ENCODE peak calls at places on chromosomes 16 and 17, in seven cellular contexts. W is cardiac fibroblast; N is H7; D is GM12878; L is body of pancreas; K is prostate gland; M is CD8-positive, alpha-beta T cell. H is an unnamed sample.

GRCh38 chr16:61263400-61263799 is 772.8 kb downstream of the CDH8 start:
- DNase-seq in L (no peak), N (peak; percentile 9), M (no peak), D (no peak), W (no peak), K (no peak), H (no peak)

GRCh38 chr17:62094175-62094574 is 29.1 kb upstream of the MED13 start:
- DNase-seq in L (no peak), N (no peak), K (no peak), D (no peak), W (peak; percentile 10), M (no peak), H (no peak)

GRCh38 chr16:68826652-68827051 is 16.7 kb upstream of the TANGO6 start:
- DNase-seq in L (no peak), W (no peak), K (no peak), N (no peak), M (no peak), D (no peak), H (no peak)

GRCh38 chr16:10616744-10617640 is 36.6 kb upstream of the EMP2 start:
- DNase-seq in D (no peak), N (peak; percentile 73), M (no peak), K (peak; percentile 85), L (peak; percentile 36), W (peak; percentile 73), H (peak; percentile 69)

GRCh38 chr17:56540791-56541190 is 52.7 kb upstream of the NOG start:
- DNase-seq in M (no peak), K (no peak), D (no peak), L (no peak), N (peak; percentile 26), W (no peak), H (no peak)

GRCh38 chr17:75785770-75786538 is 1.3 kb downstream of the UNK start:
- DNase-seq in D (no peak), W (peak; percentile 52), M (no peak), N (peak; percentile 46), L (no peak), K (no peak), H (peak; percentile 22)

GRCh38 chr17:57684711-57685498 is 60.2 kb downstream of the CCDC182 start:
- DNase-seq in D (no peak), N (no peak), K (no peak), L (no peak), M (no peak), W (no peak), H (no peak)

GRCh38 chr16:80346160-80346632 is 194.6 kb upstream of the DYNLRB2 start:
- DNase-seq in D (peak; percentile 60), N (no peak), L (no peak), M (no peak), W (peak; percentile 12), K (no peak), H (no peak)

GRCh38 chr17:50219939-50220465 is 18.6 kb upstream of the COL1A1 start:
- DNase-seq in L (no peak), N (peak; percentile 64), W (peak; percentile 90), M (no peak), K (no peak), D (no peak), H (no peak)

GRCh38 chr16:48053346-48053745 is 102.4 kb downstream of the ABCC12 start:
- DNase-seq in M (no peak), K (no peak), N (peak; percentile 44), D (no peak), W (peak; percentile 90), L (no peak), H (peak; percentile 77)

GRCh38 chr16:4918790-4919210 is 18.1 kb downstream of the PPL start:
- DNase-seq in W (no peak), M (no peak), K (peak; percentile 74), N (peak; percentile 71), D (no peak), L (peak; percentile 16), H (no peak)

GRCh38 chr16:4500283-4500682 is 24.1 kb downstream of the HMOX2 start:
- DNase-seq in D (no peak), M (no peak), N (no peak), W (peak; percentile 80), L (peak; percentile 50), K (peak; percentile 35), H (no peak)

GRCh38 chr16:81457326-81458133 is 12.9 kb downstream of the CMIP start:
- DNase-seq in L (peak; percentile 35), M (no peak), D (no peak), W (peak; percentile 60), K (no peak), N (peak; percentile 88), H (no peak)

GRCh38 chr17:32015245-32016013 is 8.2 kb downstream of the LRRC37B start:
- DNase-seq in K (no peak), N (no peak), W (no peak), L (peak; percentile 16), D (no peak), M (no peak), H (no peak)

GRCh38 chr17:63916566-63917185 is 2.0 kb downstream of the GH1 start:
- DNase-seq in M (no peak), L (no peak), N (no peak), K (no peak), D (no peak), W (no peak), H (no peak)

GRCh38 chr16:4601317-4602186 is 13.1 kb downstream of the UBALD1 start:
- DNase-seq in K (peak; percentile 31), D (no peak), W (peak; percentile 25), N (peak; percentile 70), L (peak; percentile 73), M (no peak), H (no peak)

GRCh38 chr16:27769561-27770222 is 219.7 kb downstream of the KATNIP start:
- DNase-seq in D (no peak), W (peak; percentile 33), M (no peak), L (no peak), N (no peak), K (no peak), H (no peak)

GRCh38 chr16:5678371-5678770 is 580.8 kb upstream of the EEF2KMT start:
- DNase-seq in W (no peak), K (no peak), D (no peak), L (no peak), N (peak; percentile 48), M (no peak), H (no peak)

GRCh38 chr17:38796451-38796850 is 2.9 kb downstream of the PIP4K2B start:
- DNase-seq in W (no peak), D (no peak), N (no peak), K (no peak), M (no peak), L (no peak), H (no peak)

GRCh38 chr17:53837131-53837530 is 14.4 kb downstream of the KIF2B start:
- DNase-seq in K (no peak), N (no peak), W (no peak), D (no peak), M (no peak), L (no peak), H (no peak)

GRCh38 chr17:66073384-66073783 is 118.5 kb downstream of the CEP112 start:
- DNase-seq in M (no peak), W (no peak), L (no peak), N (no peak), K (no peak), D (no peak), H (no peak)

GRCh38 chr16:88058136-88058535 is 106.9 kb downstream of the BANP start:
- DNase-seq in D (no peak), N (no peak), W (no peak), L (no peak), K (no peak), M (no peak), H (no peak)

GRCh38 chr17:43542854-43543253 is 3.3 kb downstream of the ETV4 start:
- DNase-seq in L (no peak), D (no peak), N (no peak), M (no peak), K (no peak), W (no peak), H (no peak)

GRCh38 chr16:69618307-69618706 is 52.5 kb downstream of the NFAT5 start:
- DNase-seq in N (no peak), D (no peak), K (no peak), M (no peak), W (peak; percentile 35), L (no peak), H (no peak)

GRCh38 chr17:27217631-27218030 is 76.3 kb upstream of the WSB1 start:
- DNase-seq in N (no peak), K (no peak), W (no peak), L (no peak), D (peak; percentile 89), M (no peak), H (no peak)

GRCh38 chr16:53080345-53081031 is 25.7 kb downstream of the CHD9 start:
- DNase-seq in L (peak; percentile 17), M (no peak), D (no peak), K (peak; percentile 76), W (peak; percentile 92), N (no peak), H (peak; percentile 41)
- H3K4me3 ChIP-seq in L (no peak overlapping the region), M (no peak overlapping the region), D (no peak overlapping the region), K (no peak overlapping the region), W (peak overlapping the region; percentile 11), N (no peak overlapping the region), H (no peak overlapping the region)

DNA sequence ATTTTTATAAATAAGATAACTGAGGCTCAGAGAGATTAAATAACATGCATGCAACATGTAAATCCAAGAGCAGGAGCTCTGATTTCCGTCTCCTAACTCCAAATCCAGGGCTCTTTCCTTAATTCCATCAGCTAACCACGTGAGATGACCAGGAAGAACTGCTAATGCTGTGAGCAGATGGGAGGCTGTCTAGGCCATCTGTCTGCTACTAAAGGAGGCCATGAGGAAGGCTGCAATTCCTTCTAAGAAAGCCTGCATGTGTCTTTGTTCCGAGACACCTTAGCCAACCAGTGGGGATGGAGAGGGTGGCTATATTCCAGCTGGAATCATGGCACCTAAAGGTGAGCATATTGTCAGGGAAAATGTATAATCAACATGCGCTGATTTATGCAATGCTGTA is 267.2 kb upstream of the CDH5 start:
- DNase-seq in M (no peak), W (no peak), K (no peak), D (no peak), N (no peak), L (no peak), H (no peak)
- H3K4me3 ChIP-seq in M (no peak overlapping the region), W (no peak overlapping the region), K (no peak overlapping the region), D (no peak overlapping the region), N (no peak overlapping the region), L (no peak overlapping the region), H (no peak overlapping the region)

DNA sequence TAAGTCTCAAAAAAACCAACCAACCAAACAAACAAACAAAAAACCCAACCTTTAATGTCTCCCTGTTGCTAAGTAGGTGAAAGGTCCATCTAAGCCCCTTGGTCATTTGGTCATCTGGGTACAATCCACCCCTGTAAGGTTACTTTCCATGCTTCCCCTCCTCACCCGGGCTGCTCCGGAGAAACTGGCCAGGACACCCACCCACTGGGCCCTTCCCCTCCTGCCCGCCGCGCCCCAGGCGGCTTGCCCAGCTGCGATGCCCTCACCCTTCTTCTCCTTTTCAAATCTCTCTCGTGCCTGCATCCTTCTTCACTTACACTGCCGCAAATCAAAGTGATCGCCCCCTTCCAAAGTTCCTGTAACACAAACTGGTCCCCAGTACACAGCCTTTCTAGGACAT is 2.0 kb downstream of the NTAN1 start:
- DNase-seq in W (no peak), D (no peak), N (no peak), K (no peak), M (no peak), L (no peak), H (no peak)
- H3K4me3 ChIP-seq in W (no peak overlapping the region), D (peak overlapping the region; percentile 98), N (no peak overlapping the region), K (no peak overlapping the region), M (no peak overlapping the region), L (no peak overlapping the region), H (no peak overlapping the region)

DNA sequence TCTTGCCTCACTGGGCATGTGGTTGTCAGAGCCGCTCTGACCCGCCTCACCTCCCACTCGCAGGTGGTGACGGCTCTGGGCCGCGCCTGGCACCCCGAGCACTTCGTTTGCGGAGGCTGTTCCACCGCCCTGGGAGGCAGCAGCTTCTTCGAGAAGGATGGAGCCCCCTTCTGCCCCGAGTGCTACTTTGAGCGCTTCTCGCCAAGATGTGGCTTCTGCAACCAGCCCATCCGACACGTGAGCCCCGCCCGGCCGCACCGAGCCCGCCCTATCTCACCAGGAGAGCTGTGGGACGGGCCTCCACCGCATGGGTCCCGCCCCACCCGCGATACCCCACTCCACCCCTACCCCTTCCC is 4.0 kb downstream of the TGFB1I1 start:
- DNase-seq in M (no peak), W (no peak), K (no peak), N (peak; percentile 81), D (no peak), L (no peak), H (no peak)
- H3K4me3 ChIP-seq in M (peak overlapping the region; percentile 69), W (no peak overlapping the region), K (no peak overlapping the region), N (peak overlapping the region; percentile 70), D (no peak overlapping the region), L (no peak overlapping the region), H (no peak overlapping the region)